ENCODE peak calls at places on chromosome 9, in eight cellular contexts. Q, U, C, P, S, K, F and R are unnamed samples.

GRCh38 chr9:98199388-98200033 is 7.1 kb upstream of the CORO2A start:
- DNase-seq in Q (no peak), U (no peak), C (no peak), P (no peak), S (no peak), K (no peak), F (no peak), R (no peak)

GRCh38 chr9:105039180-105039799 is 111.3 kb upstream of the ABCA1 start:
- DNase-seq in Q (no peak), U (no peak), C (no peak), P (no peak), S (no peak), K (no peak), F (no peak), R (no peak)

GRCh38 chr9:32899181-32899580 is 102.2 kb downstream of the APTX start:
- DNase-seq in Q (no peak), U (no peak), C (no peak), P (no peak), S (no peak), K (no peak), F (no peak), R (no peak)

GRCh38 chr9:88075966-88076285 is 62.3 kb downstream of the SPATA31C2 start:
- DNase-seq in Q (no peak), U (no peak), C (no peak), P (no peak), S (no peak), K (peak; percentile 19), F (no peak), R (no peak)

GRCh38 chr9:109447329-109448076 is 50.6 kb downstream of the PTPN3 start:
- DNase-seq in Q (no peak), U (no peak), C (no peak), P (no peak), S (no peak), K (no peak), F (no peak), R (no peak)

GRCh38 chr9:127104465-127105311 is 17.7 kb downstream of the ANGPTL2 start:
- DNase-seq in Q (no peak), U (no peak), C (no peak), P (no peak), S (no peak), K (no peak), F (no peak), R (no peak)

GRCh38 chr9:122941560-122942234 is 877 bp downstream of the RABGAP1 start:
- DNase-seq in Q (no peak), U (no peak), C (no peak), P (no peak), S (no peak), K (peak; percentile 18), F (no peak), R (no peak)

GRCh38 chr9:90801175-90801506 is 478 bp upstream of the SYK start:
- DNase-seq in Q (no peak), U (no peak), C (no peak), P (no peak), S (no peak), K (no peak), F (no peak), R (peak; percentile 39)

GRCh38 chr9:134556531-134557068 is 85.0 kb upstream of the COL5A1 start:
- DNase-seq in Q (no peak), U (no peak), C (peak; percentile 71), P (no peak), S (peak; percentile 39), K (no peak), F (no peak), R (no peak)

GRCh38 chr9:93699650-93700049 is 123.3 kb downstream of the PHF2 start:
- DNase-seq in Q (no peak), U (no peak), C (no peak), P (no peak), S (no peak), K (no peak), F (no peak), R (no peak)

GRCh38 chr9:107991581-107991980 is 502.0 kb upstream of the KLF4 start:
- DNase-seq in Q (no peak), U (no peak), C (no peak), P (no peak), S (no peak), K (no peak), F (no peak), R (no peak)

GRCh38 chr9:133075925-133076324 is 14.1 kb downstream of the CEL start:
- DNase-seq in Q (no peak), U (no peak), C (no peak), P (no peak), S (no peak), K (no peak), F (no peak), R (peak; percentile 25)

GRCh38 chr9:124718928-124719327 is 52.2 kb downstream of the NR6A1 start:
- DNase-seq in Q (no peak), U (no peak), C (no peak), P (no peak), S (no peak), K (no peak), F (no peak), R (no peak)

GRCh38 chr9:14205463-14205862 is 108.5 kb downstream of the NFIB start:
- DNase-seq in Q (no peak), U (no peak), C (no peak), P (no peak), S (no peak), K (no peak), F (no peak), R (no peak)

GRCh38 chr9:89999176-89999533 is 394.3 kb downstream of the GADD45G start:
- DNase-seq in Q (no peak), U (no peak), C (no peak), P (no peak), S (no peak), K (no peak), F (no peak), R (no peak)

GRCh38 chr9:682633-683508 is 158.6 kb upstream of the DMRT1 start:
- DNase-seq in Q (no peak), U (no peak), C (no peak), P (peak; percentile 40), S (no peak), K (no peak), F (no peak), R (no peak)

GRCh38 chr9:70228098-70228497 is 30.7 kb upstream of the SMC5 start:
- DNase-seq in Q (no peak), U (no peak), C (no peak), P (no peak), S (no peak), K (no peak), F (no peak), R (no peak)

GRCh38 chr9:126705311-126705766 is 91.6 kb downstream of the LMX1B start:
- DNase-seq in Q (peak; percentile 83), U (no peak), C (peak; percentile 92), P (no peak), S (peak; percentile 93), K (peak; percentile 82), F (peak; percentile 85), R (peak; percentile 59)

GRCh38 chr9:108755979-108756378 is 99.8 kb downstream of the ACTL7B start:
- DNase-seq in Q (no peak), U (no peak), C (no peak), P (no peak), S (no peak), K (no peak), F (no peak), R (no peak)

GRCh38 chr9:114732842-114733241 is 50.9 kb upstream of the TEX48 start:
- DNase-seq in Q (no peak), U (no peak), C (no peak), P (no peak), S (no peak), K (no peak), F (no peak), R (no peak)

GRCh38 chr9:122016789-122017188 is 76.3 kb downstream of the TTLL11 start:
- DNase-seq in Q (no peak), U (no peak), C (no peak), P (no peak), S (no peak), K (no peak), F (no peak), R (no peak)

GRCh38 chr9:36772449-36773370 is 200.0 kb downstream of the MELK start:
- DNase-seq in Q (no peak), U (peak; percentile 22), C (no peak), P (no peak), S (no peak), K (no peak), F (no peak), R (no peak)

GRCh38 chr9:111222757-111223156 is 107.3 kb downstream of the OR2K2 start:
- DNase-seq in Q (no peak), U (no peak), C (no peak), P (no peak), S (no peak), K (no peak), F (no peak), R (no peak)

GRCh38 chr9:133769511-133770075 is 31.4 kb upstream of the SARDH start:
- DNase-seq in Q (no peak), U (no peak), C (peak; percentile 63), P (no peak), S (no peak), K (no peak), F (no peak), R (no peak)

GRCh38 chr9:8895498-8896224 is 1096.1 kb upstream of the DMAC1 start:
- DNase-seq in Q (no peak), U (peak; percentile 16), C (no peak), P (peak; percentile 9), S (no peak), K (no peak), F (no peak), R (peak; percentile 6)

GRCh38 chr9:33921967-33922895 is 105.3 kb downstream of the UBE2R2 start:
- DNase-seq in Q (no peak), U (no peak), C (peak; percentile 55), P (no peak), S (no peak), K (no peak), F (no peak), R (no peak)

GRCh38 chr9:127154390-127155191 is 32.2 kb upstream of the ANGPTL2 start:
- DNase-seq in Q (no peak), U (no peak), C (peak; percentile 93), P (peak; percentile 9), S (no peak), K (no peak), F (no peak), R (no peak)

GRCh38 chr9:90245661-90246060 is 397.0 kb downstream of the DIRAS2 start:
- DNase-seq in Q (no peak), U (no peak), C (no peak), P (no peak), S (no peak), K (no peak), F (no peak), R (no peak)

GRCh38 chr9:137953683-137954438 is 76.3 kb downstream of the CACNA1B start:
- DNase-seq in Q (no peak), U (no peak), C (no peak), P (no peak), S (no peak), K (no peak), F (no peak), R (no peak)

GRCh38 chr9:108953983-108954574 is 19.9 kb downstream of the ABITRAM start:
- DNase-seq in Q (no peak), U (no peak), C (no peak), P (peak; percentile 74), S (no peak), K (no peak), F (no peak), R (peak; percentile 10)

GRCh38 chr9:107137495-107138202 is 145.4 kb upstream of the RAD23B start:
- DNase-seq in Q (no peak), U (no peak), C (no peak), P (no peak), S (no peak), K (no peak), F (no peak), R (no peak)

GRCh38 chr9:126957687-126958053 is 43.1 kb downstream of the RALGPS1 start:
- DNase-seq in Q (no peak), U (no peak), C (no peak), P (no peak), S (no peak), K (no peak), F (no peak), R (no peak)

GRCh38 chr9:84485539-84485938 is 145.0 kb upstream of the SLC28A3 start:
- DNase-seq in Q (no peak), U (no peak), C (no peak), P (no peak), S (no peak), K (no peak), F (no peak), R (no peak)

GRCh38 chr9:15253197-15253596 is 53.8 kb downstream of the TTC39B start:
- DNase-seq in Q (no peak), U (no peak), C (no peak), P (no peak), S (no peak), K (no peak), F (no peak), R (no peak)